ENCODE peak calls at places on chromosomes 7 and 10, in seven cellular contexts. H, A, V, Z, R, Y and C are unnamed samples.

GRCh38 chr10:78215645-78216044 is 182.0 kb downstream of the RPS24 start:
- DNase-seq in Y (peak; percentile 80), H (peak; percentile 27), A (no peak), R (no peak), V (peak; percentile 8), Z (no peak), C (peak; percentile 4)

GRCh38 chr7:435518-436366 is 83.9 kb downstream of the PDGFA start:
- DNase-seq in H (peak; percentile 26), Z (no peak), V (no peak), A (peak; percentile 89), Y (peak; percentile 64), R (no peak), C (no peak)

GRCh38 chr10:48612241-48612943 is 7.5 kb upstream of the ARHGAP22 start:
- DNase-seq in H (peak; percentile 88), V (no peak), Z (no peak), A (no peak), Y (no peak), R (no peak), C (peak; percentile 7)

GRCh38 chr7:30510124-30511074 is 5.8 kb upstream of the GGCT start:
- DNase-seq in A (no peak), V (no peak), Y (no peak), H (peak; percentile 40), R (no peak), Z (no peak), C (peak; percentile 23)

GRCh38 chr10:27072436-27073114 is 27.7 kb downstream of the ANKRD26 start:
- DNase-seq in A (no peak), Y (no peak), Z (no peak), V (no peak), H (no peak), R (no peak), C (no peak)

GRCh38 chr10:45160266-45160665 is 155.1 kb downstream of the OR13A1 start:
- DNase-seq in Y (no peak), V (no peak), H (peak; percentile 65), A (no peak), R (no peak), Z (no peak), C (no peak)

GRCh38 chr10:87861566-87861952 is 1.8 kb downstream of the KLLN start:
- DNase-seq in V (no peak), A (no peak), R (no peak), Y (peak; percentile 89), H (no peak), Z (no peak), C (no peak)

GRCh38 chr7:17928055-17928454 is 12.2 kb downstream of the SNX13 start:
- DNase-seq in Y (no peak), R (no peak), A (no peak), V (no peak), Z (no peak), H (no peak), C (no peak)

GRCh38 chr7:118855290-118855689 is 630.8 kb downstream of the ANKRD7 start:
- DNase-seq in A (no peak), H (no peak), R (no peak), Z (no peak), Y (no peak), V (no peak), C (no peak)

GRCh38 chr7:154581251-154581890 is 421.6 kb downstream of the PAXIP1 start:
- DNase-seq in V (no peak), Y (no peak), A (no peak), H (no peak), Z (no peak), R (no peak), C (no peak)

GRCh38 chr7:106041140-106041717 is 70.9 kb downstream of the SYPL1 start:
- DNase-seq in Z (no peak), H (peak; percentile 62), R (no peak), A (peak; percentile 35), Y (no peak), V (peak; percentile 37), C (peak; percentile 25)

GRCh38 chr7:29622335-29623265 is 59.0 kb downstream of the PRR15 start:
- DNase-seq in Z (peak; percentile 87), R (no peak), H (peak; percentile 94), V (no peak), A (peak; percentile 69), Y (peak; percentile 33), C (peak; percentile 69)

GRCh38 chr7:23742051-23742450 is 32.0 kb downstream of the STK31 start:
- DNase-seq in Y (no peak), A (no peak), H (peak; percentile 59), V (no peak), R (no peak), Z (no peak), C (no peak)

GRCh38 chr7:69358163-69358821 is 240.0 kb upstream of the AUTS2 start:
- DNase-seq in A (no peak), V (no peak), R (no peak), H (no peak), Y (no peak), Z (no peak), C (no peak)

GRCh38 chr10:114821915-114822770 is 563 bp downstream of the FHIP2A start:
- DNase-seq in A (no peak), Z (no peak), V (no peak), H (peak; percentile 50), Y (peak; percentile 29), R (no peak), C (peak; percentile 78)